ENCODE peak calls at places on chromosome 21, in four cellular contexts. One of them, this sample, is unnamed.

GRCh38 chr21:26754853-26755252 is 90.4 kb downstream of the ADAMTS1 start:
- DNase-seq in K562: no peak
- DNase-seq in HepG2: no peak
- DNase-seq in SK-N-SH: no peak
- DNase-seq in this sample: no peak

GRCh38 chr21:28392436-28392835 is 600.2 kb downstream of the LTN1 start:
- DNase-seq in K562: no peak
- DNase-seq in HepG2: no peak
- DNase-seq in SK-N-SH: no peak
- DNase-seq in this sample: no peak

GRCh38 chr21:35831230-35831629 is 229.1 kb downstream of the SETD4 start:
- DNase-seq in K562: no peak
- DNase-seq in HepG2: no peak
- DNase-seq in SK-N-SH: no peak
- DNase-seq in this sample: no peak

GRCh38 chr21:31660134-31660565 is 657 bp downstream of the SOD1 start:
- DNase-seq in K562: no peak
- DNase-seq in HepG2: no peak
- DNase-seq in SK-N-SH: no peak
- DNase-seq in this sample: no peak

GRCh38 chr21:28256420-28256831 is 736.3 kb downstream of the LTN1 start:
- DNase-seq in K562: no peak
- DNase-seq in HepG2: peak; percentile 94
- DNase-seq in SK-N-SH: peak; percentile 26
- DNase-seq in this sample: no peak

GRCh38 chr21:38661296-38662223 is 144.2 kb upstream of the ETS2 start:
- DNase-seq in K562: no peak
- DNase-seq in HepG2: no peak
- DNase-seq in SK-N-SH: peak; percentile 67
- DNase-seq in this sample: no peak

GRCh38 chr21:23245231-23245630 is 2247.0 kb downstream of the NCAM2 start:
- DNase-seq in K562: no peak
- DNase-seq in HepG2: no peak
- DNase-seq in SK-N-SH: no peak
- DNase-seq in this sample: no peak

GRCh38 chr21:17444828-17445227 is 68.0 kb upstream of the CXADR start:
- DNase-seq in K562: no peak
- DNase-seq in HepG2: no peak
- DNase-seq in SK-N-SH: no peak
- DNase-seq in this sample: no peak

GRCh38 chr21:36005018-36005417 is 55.3 kb downstream of the SETD4 start:
- DNase-seq in K562: peak; percentile 42
- DNase-seq in HepG2: no peak
- DNase-seq in SK-N-SH: no peak
- DNase-seq in this sample: no peak

GRCh38 chr21:36323032-36323431 is 3.0 kb downstream of the MORC3 start:
- DNase-seq in K562: peak; percentile 61
- DNase-seq in HepG2: no peak
- DNase-seq in SK-N-SH: no peak
- DNase-seq in this sample: no peak

GRCh38 chr21:31191553-31191952 is 152.5 kb downstream of the TIAM1 start:
- DNase-seq in K562: no peak
- DNase-seq in HepG2: no peak
- DNase-seq in SK-N-SH: no peak
- DNase-seq in this sample: no peak

GRCh38 chr21:18298228-18298627 is 53.6 kb downstream of the CHODL start:
- DNase-seq in K562: no peak
- DNase-seq in HepG2: no peak
- DNase-seq in SK-N-SH: no peak
- DNase-seq in this sample: no peak

GRCh38 chr21:29481641-29482040 is 182.9 kb downstream of the BACH1 start:
- DNase-seq in K562: no peak
- DNase-seq in HepG2: no peak
- DNase-seq in SK-N-SH: no peak
- DNase-seq in this sample: no peak

GRCh38 chr21:37547615-37547975 is 181.0 kb downstream of the DYRK1A start:
- DNase-seq in K562: no peak
- DNase-seq in HepG2: no peak
- DNase-seq in SK-N-SH: no peak
- DNase-seq in this sample: no peak

GRCh38 chr21:37550618-37551405 is 184.2 kb downstream of the DYRK1A start:
- DNase-seq in K562: peak; percentile 51
- DNase-seq in HepG2: no peak
- DNase-seq in SK-N-SH: no peak
- DNase-seq in this sample: no peak

GRCh38 chr21:37546299-37546908 is 179.8 kb downstream of the DYRK1A start:
- DNase-seq in K562: no peak
- DNase-seq in HepG2: no peak
- DNase-seq in SK-N-SH: no peak
- DNase-seq in this sample: no peak

GRCh38 chr21:37546949-37547614 is 180.5 kb downstream of the DYRK1A start:
- DNase-seq in K562: peak; percentile 57
- DNase-seq in HepG2: no peak
- DNase-seq in SK-N-SH: no peak
- DNase-seq in this sample: no peak

DNA sequence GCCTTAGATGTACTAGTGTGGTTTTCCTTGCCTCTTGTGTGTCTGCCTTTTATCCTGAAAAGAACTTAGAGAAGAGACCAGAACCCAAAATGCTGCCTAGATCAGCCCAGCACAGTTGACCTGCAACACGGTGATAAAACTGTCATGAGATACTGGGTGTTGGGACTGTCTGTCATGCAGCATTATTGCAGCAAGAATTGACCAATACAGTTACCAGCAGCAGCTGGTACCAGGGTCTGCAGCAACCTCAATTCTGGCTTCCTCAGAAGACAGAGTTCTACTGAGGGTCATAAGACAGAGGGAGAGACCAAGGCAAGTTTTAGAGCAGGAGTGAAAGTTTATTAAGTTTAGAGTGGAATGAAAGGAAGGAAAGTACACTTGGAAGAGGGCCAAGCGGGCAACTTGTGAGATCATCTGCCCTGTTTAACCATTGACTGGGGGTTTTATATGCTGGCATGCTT is 182.0 kb downstream of the DYRK1A start:
- DNase-seq in K562: peak; percentile 56
- DNase-seq in HepG2: no peak
- DNase-seq in SK-N-SH: no peak
- DNase-seq in this sample: no peak
- TF ChIP-seq ELF1 in K562: no peak
- TF ChIP-seq ELF1 in HepG2: no peak
- TF ChIP-seq ELF1 in SK-N-SH: no peak
- TF ChIP-seq ELF1 in this sample: no peak

GRCh38 chr21:42582422-42583149 is 68.9 kb downstream of the SLC37A1 start:
- DNase-seq in K562: no peak
- DNase-seq in HepG2: no peak
- DNase-seq in SK-N-SH: no peak
- DNase-seq in this sample: no peak
- TF ChIP-seq JUND in K562: no peak
- TF ChIP-seq JUND in HepG2: no peak
- TF ChIP-seq JUND in SK-N-SH: no peak
- TF ChIP-seq JUND in this sample: no peak

DNA sequence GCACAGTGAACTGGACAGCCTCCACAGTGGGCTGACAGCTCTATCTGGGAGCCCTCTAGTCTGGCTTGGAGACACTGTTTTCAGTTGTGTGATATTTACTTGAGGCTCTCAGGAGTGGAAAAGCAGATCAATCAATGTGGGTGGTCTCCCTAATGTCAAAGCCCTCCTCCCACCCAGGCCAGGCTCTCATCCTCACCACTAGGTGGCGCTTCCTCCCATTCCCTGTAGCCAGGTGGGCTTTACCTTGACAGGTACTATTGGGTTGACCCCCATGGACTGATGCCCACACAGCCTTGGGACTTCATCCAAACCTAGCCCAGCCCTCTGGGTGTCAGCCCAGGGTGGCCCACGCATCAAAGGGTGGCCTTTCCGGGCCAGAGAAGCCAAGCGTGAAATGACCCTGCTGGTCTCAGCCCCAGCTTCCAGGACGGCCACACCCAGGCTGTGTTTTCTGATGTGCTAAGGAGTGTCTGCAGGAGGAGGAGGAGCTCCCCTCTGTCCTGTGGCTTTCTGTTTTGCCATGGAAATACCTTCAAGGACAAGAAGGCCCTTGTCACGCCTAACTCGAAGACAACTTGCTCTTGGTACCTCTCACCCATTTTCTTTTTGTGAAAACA is 54.0 kb downstream of the CLIC6 start:
- DNase-seq in K562: peak; percentile 46
- DNase-seq in HepG2: no peak
- DNase-seq in SK-N-SH: peak; percentile 35
- DNase-seq in this sample: no peak
- TF ChIP-seq ELF1 in K562: no peak
- TF ChIP-seq ELF1 in HepG2: no peak
- TF ChIP-seq ELF1 in SK-N-SH: no peak
- TF ChIP-seq ELF1 in this sample: no peak

GRCh38 chr21:41894922-41895557 is 15.9 kb upstream of the PRDM15 start:
- DNase-seq in K562: peak; percentile 88
- DNase-seq in HepG2: no peak
- DNase-seq in SK-N-SH: no peak
- DNase-seq in this sample: no peak
- TF ChIP-seq JUND in K562: peak; percentile 74
- TF ChIP-seq JUND in HepG2: no peak
- TF ChIP-seq JUND in SK-N-SH: peak; percentile 14
- TF ChIP-seq JUND in this sample: no peak

GRCh38 chr21:45699251-45699942 is 55.9 kb downstream of the PCBP3 start:
- DNase-seq in K562: no peak
- DNase-seq in HepG2: no peak
- DNase-seq in SK-N-SH: no peak
- DNase-seq in this sample: no peak
- TF ChIP-seq ELF1 in K562: no peak
- TF ChIP-seq ELF1 in HepG2: no peak
- TF ChIP-seq ELF1 in SK-N-SH: no peak
- TF ChIP-seq ELF1 in this sample: no peak

DNA sequence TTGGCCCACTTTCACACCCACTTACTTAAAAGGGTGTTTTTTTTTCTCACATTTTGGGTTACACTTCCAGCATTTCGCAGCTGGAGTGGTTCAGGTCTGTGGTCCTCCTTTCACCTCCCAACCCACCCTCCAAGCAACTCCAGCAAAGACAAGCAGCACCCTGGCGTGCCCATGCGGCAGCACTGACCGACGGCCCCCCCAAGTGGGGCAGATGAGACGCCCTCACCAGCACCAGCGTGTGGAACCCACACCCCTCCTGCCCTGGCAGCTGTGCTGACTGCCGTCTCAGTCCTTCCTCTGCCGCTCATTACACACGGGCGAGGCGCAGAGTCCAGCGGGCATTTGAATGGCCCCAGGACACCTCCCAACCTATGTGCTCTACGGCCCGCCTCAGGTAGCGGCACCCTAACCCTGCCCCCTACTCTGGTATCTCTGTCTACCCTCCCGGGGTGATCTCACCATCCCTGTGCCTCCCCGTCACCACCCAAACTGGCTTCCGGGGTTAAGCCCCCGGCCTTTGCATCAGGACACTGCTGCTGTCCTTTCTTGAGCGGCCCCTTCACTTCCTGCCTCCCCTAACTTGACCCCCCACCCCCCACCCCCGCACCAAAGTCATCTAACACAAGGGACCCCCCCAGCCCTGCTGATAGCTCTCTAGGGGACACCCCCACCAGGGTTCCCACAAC is 10.9 kb downstream of the LSS start:
- DNase-seq in K562: no peak
- DNase-seq in HepG2: no peak
- DNase-seq in SK-N-SH: no peak
- DNase-seq in this sample: no peak
- TF ChIP-seq JUND in K562: no peak
- TF ChIP-seq JUND in HepG2: no peak
- TF ChIP-seq JUND in SK-N-SH: no peak
- TF ChIP-seq JUND in this sample: no peak

DNA sequence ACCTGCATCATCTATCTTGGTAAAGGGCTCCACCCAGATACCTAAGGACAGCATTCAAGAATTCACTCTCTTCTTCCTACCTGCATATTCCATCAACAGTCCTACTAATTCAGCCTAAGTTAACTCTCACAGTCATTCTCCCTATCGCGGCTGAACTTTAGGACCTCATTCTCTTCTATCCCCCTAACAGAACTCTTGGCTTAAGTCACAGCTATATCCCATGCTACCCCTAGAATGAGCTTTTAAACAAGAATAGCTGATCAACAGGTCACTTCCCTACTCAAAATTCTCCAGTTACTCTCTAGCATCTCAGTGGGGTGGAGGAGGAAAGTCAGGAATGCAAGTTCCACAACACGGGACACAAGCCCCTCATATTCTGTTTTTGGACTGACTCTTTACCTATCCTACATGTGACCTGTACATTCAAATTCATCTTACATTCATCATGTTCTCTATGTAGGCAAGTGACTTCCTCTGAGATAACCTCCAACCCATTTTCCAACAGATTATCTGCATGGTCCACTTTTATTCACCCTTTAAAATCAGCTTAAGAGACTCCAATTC is 21.0 kb downstream of the MRPL39 start:
- DNase-seq in K562: no peak
- DNase-seq in HepG2: no peak
- DNase-seq in SK-N-SH: no peak
- DNase-seq in this sample: no peak
- TF ChIP-seq ELF1 in K562: no peak
- TF ChIP-seq ELF1 in HepG2: no peak
- TF ChIP-seq ELF1 in SK-N-SH: no peak
- TF ChIP-seq ELF1 in this sample: no peak

This sample was measured in HCT116.